ENCODE peak calls at places on chromosomes 12 and 14, in five cellular contexts. One of them, this sample, is unnamed.

GRCh38 chr12:75602111-75602510 is 90.7 kb upstream of the KRR1 start:
- DNase-seq in NCI-H1417: peak; percentile 89
- DNase-seq in stimulated activated CD4-positive, alpha-beta T cell treated with anti-CD3 and anti-CD28 coated beads, Interleukin-12 subunit alpha, Interleukin-12 subunit beta, amount 100 ng/mL, for 24 hours: no peak
- DNase-seq in hypothalamus: no peak
- DNase-seq in Calu3: no peak
- DNase-seq in this sample: no peak

GRCh38 chr12:111596985-111597730 is 2.0 kb downstream of the ATXN2 start:
- DNase-seq in stimulated activated CD4-positive, alpha-beta T cell treated with anti-CD3 and anti-CD28 coated beads, Interleukin-12 subunit alpha, Interleukin-12 subunit beta, amount 100 ng/mL, for 24 hours: no peak
- DNase-seq in hypothalamus: peak; percentile 31
- DNase-seq in NCI-H1417: peak; percentile 68
- DNase-seq in Calu3: peak; percentile 50
- DNase-seq in this sample: peak; percentile 90

GRCh38 chr14:56751471-56751870 is 58.8 kb downstream of the OTX2 start:
- DNase-seq in hypothalamus: no peak
- DNase-seq in Calu3: no peak
- DNase-seq in stimulated activated CD4-positive, alpha-beta T cell treated with anti-CD3 and anti-CD28 coated beads, Interleukin-12 subunit alpha, Interleukin-12 subunit beta, amount 100 ng/mL, for 24 hours: no peak
- DNase-seq in NCI-H1417: no peak
- DNase-seq in this sample: peak; percentile 7

GRCh38 chr14:97641827-97642226 is 844.6 kb downstream of the VRK1 start:
- DNase-seq in NCI-H1417: no peak
- DNase-seq in stimulated activated CD4-positive, alpha-beta T cell treated with anti-CD3 and anti-CD28 coated beads, Interleukin-12 subunit alpha, Interleukin-12 subunit beta, amount 100 ng/mL, for 24 hours: no peak
- DNase-seq in hypothalamus: no peak
- DNase-seq in Calu3: no peak
- DNase-seq in this sample: no peak

GRCh38 chr12:108306014-108306501 is 33.1 kb downstream of the CMKLR1 start:
- DNase-seq in Calu3: no peak
- DNase-seq in hypothalamus: no peak
- DNase-seq in stimulated activated CD4-positive, alpha-beta T cell treated with anti-CD3 and anti-CD28 coated beads, Interleukin-12 subunit alpha, Interleukin-12 subunit beta, amount 100 ng/mL, for 24 hours: no peak
- DNase-seq in NCI-H1417: no peak
- DNase-seq in this sample: no peak

GRCh38 chr12:12645485-12645884 is 33.8 kb downstream of the CREBL2 start:
- DNase-seq in hypothalamus: no peak
- DNase-seq in stimulated activated CD4-positive, alpha-beta T cell treated with anti-CD3 and anti-CD28 coated beads, Interleukin-12 subunit alpha, Interleukin-12 subunit beta, amount 100 ng/mL, for 24 hours: no peak
- DNase-seq in NCI-H1417: peak; percentile 7
- DNase-seq in Calu3: peak; percentile 27
- DNase-seq in this sample: peak; percentile 81

GRCh38 chr14:24051162-24051788 is 534 bp upstream of the CARMIL3 start:
- DNase-seq in Calu3: no peak
- DNase-seq in NCI-H1417: no peak
- DNase-seq in stimulated activated CD4-positive, alpha-beta T cell treated with anti-CD3 and anti-CD28 coated beads, Interleukin-12 subunit alpha, Interleukin-12 subunit beta, amount 100 ng/mL, for 24 hours: no peak
- DNase-seq in hypothalamus: no peak
- DNase-seq in this sample: peak; percentile 52

GRCh38 chr12:17528394-17528793 is 561.6 kb downstream of the RERGL start:
- DNase-seq in Calu3: no peak
- DNase-seq in hypothalamus: no peak
- DNase-seq in NCI-H1417: no peak
- DNase-seq in stimulated activated CD4-positive, alpha-beta T cell treated with anti-CD3 and anti-CD28 coated beads, Interleukin-12 subunit alpha, Interleukin-12 subunit beta, amount 100 ng/mL, for 24 hours: no peak
- DNase-seq in this sample: peak; percentile 37

GRCh38 chr14:58368951-58369350 is 26.8 kb upstream of the TOMM20L start:
- DNase-seq in Calu3: no peak
- DNase-seq in stimulated activated CD4-positive, alpha-beta T cell treated with anti-CD3 and anti-CD28 coated beads, Interleukin-12 subunit alpha, Interleukin-12 subunit beta, amount 100 ng/mL, for 24 hours: no peak
- DNase-seq in NCI-H1417: no peak
- DNase-seq in hypothalamus: no peak
- DNase-seq in this sample: no peak

GRCh38 chr12:101838628-101839323 is 8.0 kb upstream of the GNPTAB start:
- DNase-seq in hypothalamus: no peak
- DNase-seq in NCI-H1417: no peak
- DNase-seq in Calu3: no peak
- DNase-seq in stimulated activated CD4-positive, alpha-beta T cell treated with anti-CD3 and anti-CD28 coated beads, Interleukin-12 subunit alpha, Interleukin-12 subunit beta, amount 100 ng/mL, for 24 hours: no peak
- DNase-seq in this sample: no peak

GRCh38 chr14:68784298-68784910 is 8.5 kb downstream of the ZFP36L1 start:
- DNase-seq in Calu3: peak; percentile 90
- DNase-seq in hypothalamus: no peak
- DNase-seq in stimulated activated CD4-positive, alpha-beta T cell treated with anti-CD3 and anti-CD28 coated beads, Interleukin-12 subunit alpha, Interleukin-12 subunit beta, amount 100 ng/mL, for 24 hours: no peak
- DNase-seq in NCI-H1417: no peak
- DNase-seq in this sample: peak; percentile 97

GRCh38 chr14:50714452-50715073 is 46.5 kb upstream of the SAV1 start:
- DNase-seq in Calu3: peak; percentile 21
- DNase-seq in hypothalamus: peak; percentile 0
- DNase-seq in NCI-H1417: peak; percentile 17
- DNase-seq in stimulated activated CD4-positive, alpha-beta T cell treated with anti-CD3 and anti-CD28 coated beads, Interleukin-12 subunit alpha, Interleukin-12 subunit beta, amount 100 ng/mL, for 24 hours: no peak
- DNase-seq in this sample: peak; percentile 50

GRCh38 chr12:63021126-63021525 is 86.2 kb upstream of the PPM1H start:
- DNase-seq in Calu3: no peak
- DNase-seq in NCI-H1417: peak; percentile 10
- DNase-seq in stimulated activated CD4-positive, alpha-beta T cell treated with anti-CD3 and anti-CD28 coated beads, Interleukin-12 subunit alpha, Interleukin-12 subunit beta, amount 100 ng/mL, for 24 hours: no peak
- DNase-seq in hypothalamus: no peak
- DNase-seq in this sample: no peak

GRCh38 chr14:105314287-105315185 is at the start of gene PACS2:
- DNase-seq in NCI-H1417: peak; percentile 98
- DNase-seq in Calu3: peak; percentile 83
- DNase-seq in hypothalamus: peak; percentile 67
- DNase-seq in stimulated activated CD4-positive, alpha-beta T cell treated with anti-CD3 and anti-CD28 coated beads, Interleukin-12 subunit alpha, Interleukin-12 subunit beta, amount 100 ng/mL, for 24 hours: peak; percentile 48
- DNase-seq in this sample: peak; percentile 94

GRCh38 chr14:53539489-53540126 is 386.5 kb upstream of the DDHD1 start:
- DNase-seq in hypothalamus: peak; percentile 78
- DNase-seq in stimulated activated CD4-positive, alpha-beta T cell treated with anti-CD3 and anti-CD28 coated beads, Interleukin-12 subunit alpha, Interleukin-12 subunit beta, amount 100 ng/mL, for 24 hours: peak; percentile 1
- DNase-seq in Calu3: peak; percentile 82
- DNase-seq in NCI-H1417: peak; percentile 88
- DNase-seq in this sample: peak; percentile 82

GRCh38 chr14:61260939-61261776 is 20.0 kb downstream of the TMEM30B start:
- DNase-seq in stimulated activated CD4-positive, alpha-beta T cell treated with anti-CD3 and anti-CD28 coated beads, Interleukin-12 subunit alpha, Interleukin-12 subunit beta, amount 100 ng/mL, for 24 hours: no peak
- DNase-seq in NCI-H1417: peak; percentile 57
- DNase-seq in hypothalamus: no peak
- DNase-seq in Calu3: peak; percentile 58
- DNase-seq in this sample: peak; percentile 79

GRCh38 chr12:8911606-8912268 is 2.6 kb upstream of the PHC1 start:
- DNase-seq in hypothalamus: no peak
- DNase-seq in Calu3: no peak
- DNase-seq in NCI-H1417: no peak
- DNase-seq in stimulated activated CD4-positive, alpha-beta T cell treated with anti-CD3 and anti-CD28 coated beads, Interleukin-12 subunit alpha, Interleukin-12 subunit beta, amount 100 ng/mL, for 24 hours: no peak
- DNase-seq in this sample: no peak

GRCh38 chr12:43362910-43363694 is 188.9 kb downstream of the ADAMTS20 start:
- DNase-seq in hypothalamus: no peak
- DNase-seq in NCI-H1417: no peak
- DNase-seq in Calu3: peak; percentile 6
- DNase-seq in stimulated activated CD4-positive, alpha-beta T cell treated with anti-CD3 and anti-CD28 coated beads, Interleukin-12 subunit alpha, Interleukin-12 subunit beta, amount 100 ng/mL, for 24 hours: no peak
- DNase-seq in this sample: peak; percentile 70

GRCh38 chr12:100472325-100472724 is 1.3 kb upstream of the NR1H4 start:
- DNase-seq in hypothalamus: no peak
- DNase-seq in NCI-H1417: no peak
- DNase-seq in Calu3: no peak
- DNase-seq in stimulated activated CD4-positive, alpha-beta T cell treated with anti-CD3 and anti-CD28 coated beads, Interleukin-12 subunit alpha, Interleukin-12 subunit beta, amount 100 ng/mL, for 24 hours: no peak
- DNase-seq in this sample: no peak

GRCh38 chr14:91186515-91187066 is 57.9 kb downstream of the GPR68 start:
- DNase-seq in stimulated activated CD4-positive, alpha-beta T cell treated with anti-CD3 and anti-CD28 coated beads, Interleukin-12 subunit alpha, Interleukin-12 subunit beta, amount 100 ng/mL, for 24 hours: no peak
- DNase-seq in Calu3: no peak
- DNase-seq in hypothalamus: no peak
- DNase-seq in NCI-H1417: no peak
- DNase-seq in this sample: no peak

GRCh38 chr12:116427200-116427932 is 131.8 kb upstream of the MAP1LC3B2 start:
- DNase-seq in NCI-H1417: no peak
- DNase-seq in stimulated activated CD4-positive, alpha-beta T cell treated with anti-CD3 and anti-CD28 coated beads, Interleukin-12 subunit alpha, Interleukin-12 subunit beta, amount 100 ng/mL, for 24 hours: no peak
- DNase-seq in Calu3: peak; percentile 18
- DNase-seq in hypothalamus: no peak
- DNase-seq in this sample: no peak

GRCh38 chr14:75126121-75126544 is 715 bp downstream of the NEK9 start:
- DNase-seq in stimulated activated CD4-positive, alpha-beta T cell treated with anti-CD3 and anti-CD28 coated beads, Interleukin-12 subunit alpha, Interleukin-12 subunit beta, amount 100 ng/mL, for 24 hours: no peak
- DNase-seq in NCI-H1417: no peak
- DNase-seq in Calu3: no peak
- DNase-seq in hypothalamus: no peak
- DNase-seq in this sample: no peak

GRCh38 chr14:52272375-52272774 is 4.9 kb downstream of the PTGDR start:
- DNase-seq in hypothalamus: no peak
- DNase-seq in stimulated activated CD4-positive, alpha-beta T cell treated with anti-CD3 and anti-CD28 coated beads, Interleukin-12 subunit alpha, Interleukin-12 subunit beta, amount 100 ng/mL, for 24 hours: no peak
- DNase-seq in Calu3: peak; percentile 16
- DNase-seq in NCI-H1417: no peak
- DNase-seq in this sample: peak; percentile 61

GRCh38 chr12:102564026-102564425 is 83.7 kb upstream of the IGF1 start:
- DNase-seq in stimulated activated CD4-positive, alpha-beta T cell treated with anti-CD3 and anti-CD28 coated beads, Interleukin-12 subunit alpha, Interleukin-12 subunit beta, amount 100 ng/mL, for 24 hours: no peak
- DNase-seq in hypothalamus: no peak
- DNase-seq in Calu3: peak; percentile 67
- DNase-seq in NCI-H1417: no peak
- DNase-seq in this sample: peak; percentile 70

GRCh38 chr14:59275668-59276067 is 87.2 kb downstream of the DAAM1 start:
- DNase-seq in stimulated activated CD4-positive, alpha-beta T cell treated with anti-CD3 and anti-CD28 coated beads, Interleukin-12 subunit alpha, Interleukin-12 subunit beta, amount 100 ng/mL, for 24 hours: no peak
- DNase-seq in NCI-H1417: no peak
- DNase-seq in hypothalamus: no peak
- DNase-seq in Calu3: no peak
- DNase-seq in this sample: peak; percentile 58

GRCh38 chr14:79395061-79395460 is 816.2 kb downstream of the DIO2 start:
- DNase-seq in stimulated activated CD4-positive, alpha-beta T cell treated with anti-CD3 and anti-CD28 coated beads, Interleukin-12 subunit alpha, Interleukin-12 subunit beta, amount 100 ng/mL, for 24 hours: no peak
- DNase-seq in NCI-H1417: no peak
- DNase-seq in Calu3: no peak
- DNase-seq in hypothalamus: no peak
- DNase-seq in this sample: no peak

GRCh38 chr14:75418779-75419768 is 8.7 kb upstream of the JDP2 start:
- DNase-seq in NCI-H1417: peak; percentile 59
- DNase-seq in hypothalamus: no peak
- DNase-seq in Calu3: peak; percentile 13
- DNase-seq in stimulated activated CD4-positive, alpha-beta T cell treated with anti-CD3 and anti-CD28 coated beads, Interleukin-12 subunit alpha, Interleukin-12 subunit beta, amount 100 ng/mL, for 24 hours: peak; percentile 28
- DNase-seq in this sample: no peak

GRCh38 chr12:57593187-57593586 is 2.2 kb downstream of the PIP4K2C start:
- DNase-seq in stimulated activated CD4-positive, alpha-beta T cell treated with anti-CD3 and anti-CD28 coated beads, Interleukin-12 subunit alpha, Interleukin-12 subunit beta, amount 100 ng/mL, for 24 hours: no peak
- DNase-seq in hypothalamus: no peak
- DNase-seq in Calu3: no peak
- DNase-seq in NCI-H1417: no peak
- DNase-seq in this sample: no peak

GRCh38 chr12:52434096-52434733 is at the start of gene KRT75:
- DNase-seq in Calu3: no peak
- DNase-seq in hypothalamus: no peak
- DNase-seq in NCI-H1417: peak; percentile 14
- DNase-seq in stimulated activated CD4-positive, alpha-beta T cell treated with anti-CD3 and anti-CD28 coated beads, Interleukin-12 subunit alpha, Interleukin-12 subunit beta, amount 100 ng/mL, for 24 hours: no peak
- DNase-seq in this sample: no peak

GRCh38 chr12:57090924-57091632 is 2.2 kb downstream of the NAB2 start:
- DNase-seq in NCI-H1417: no peak
- DNase-seq in Calu3: no peak
- DNase-seq in stimulated activated CD4-positive, alpha-beta T cell treated with anti-CD3 and anti-CD28 coated beads, Interleukin-12 subunit alpha, Interleukin-12 subunit beta, amount 100 ng/mL, for 24 hours: no peak
- DNase-seq in hypothalamus: peak; percentile 53
- DNase-seq in this sample: no peak

GRCh38 chr12:130617219-130617618 is 98.9 kb downstream of the RIMBP2 start:
- DNase-seq in hypothalamus: no peak
- DNase-seq in NCI-H1417: no peak
- DNase-seq in Calu3: no peak
- DNase-seq in stimulated activated CD4-positive, alpha-beta T cell treated with anti-CD3 and anti-CD28 coated beads, Interleukin-12 subunit alpha, Interleukin-12 subunit beta, amount 100 ng/mL, for 24 hours: no peak
- DNase-seq in this sample: peak; percentile 41

GRCh38 chr12:6639151-6639773 is 3.5 kb upstream of the LPAR5 start:
- DNase-seq in stimulated activated CD4-positive, alpha-beta T cell treated with anti-CD3 and anti-CD28 coated beads, Interleukin-12 subunit alpha, Interleukin-12 subunit beta, amount 100 ng/mL, for 24 hours: no peak
- DNase-seq in hypothalamus: no peak
- DNase-seq in Calu3: no peak
- DNase-seq in NCI-H1417: no peak
- DNase-seq in this sample: no peak

GRCh38 chr14:51481643-51482042 is 170.1 kb upstream of the FRMD6 start:
- DNase-seq in hypothalamus: no peak
- DNase-seq in NCI-H1417: no peak
- DNase-seq in Calu3: no peak
- DNase-seq in stimulated activated CD4-positive, alpha-beta T cell treated with anti-CD3 and anti-CD28 coated beads, Interleukin-12 subunit alpha, Interleukin-12 subunit beta, amount 100 ng/mL, for 24 hours: no peak
- DNase-seq in this sample: no peak

GRCh38 chr12:117098361-117099217 is 627 bp downstream of the TESC start:
- DNase-seq in stimulated activated CD4-positive, alpha-beta T cell treated with anti-CD3 and anti-CD28 coated beads, Interleukin-12 subunit alpha, Interleukin-12 subunit beta, amount 100 ng/mL, for 24 hours: no peak
- DNase-seq in Calu3: no peak
- DNase-seq in hypothalamus: no peak
- DNase-seq in NCI-H1417: peak; percentile 51
- DNase-seq in this sample: peak; percentile 77

GRCh38 chr12:89140580-89141236 is 211.6 kb downstream of the DUSP6 start:
- DNase-seq in Calu3: no peak
- DNase-seq in hypothalamus: no peak
- DNase-seq in stimulated activated CD4-positive, alpha-beta T cell treated with anti-CD3 and anti-CD28 coated beads, Interleukin-12 subunit alpha, Interleukin-12 subunit beta, amount 100 ng/mL, for 24 hours: no peak
- DNase-seq in NCI-H1417: no peak
- DNase-seq in this sample: peak; percentile 10

GRCh38 chr12:115037830-115038229 is 353.9 kb upstream of the TBX3 start:
- DNase-seq in hypothalamus: no peak
- DNase-seq in NCI-H1417: no peak
- DNase-seq in Calu3: no peak
- DNase-seq in stimulated activated CD4-positive, alpha-beta T cell treated with anti-CD3 and anti-CD28 coated beads, Interleukin-12 subunit alpha, Interleukin-12 subunit beta, amount 100 ng/mL, for 24 hours: no peak
- DNase-seq in this sample: no peak

GRCh38 chr14:105711841-105712460 is 185.6 kb downstream of the TMEM121 start:
- DNase-seq in NCI-H1417: no peak
- DNase-seq in Calu3: no peak
- DNase-seq in stimulated activated CD4-positive, alpha-beta T cell treated with anti-CD3 and anti-CD28 coated beads, Interleukin-12 subunit alpha, Interleukin-12 subunit beta, amount 100 ng/mL, for 24 hours: no peak
- DNase-seq in hypothalamus: no peak
- DNase-seq in this sample: no peak

GRCh38 chr14:66746316-66747006 is 238.5 kb downstream of the GPHN start:
- DNase-seq in Calu3: peak; percentile 58
- DNase-seq in NCI-H1417: peak; percentile 16
- DNase-seq in hypothalamus: no peak
- DNase-seq in stimulated activated CD4-positive, alpha-beta T cell treated with anti-CD3 and anti-CD28 coated beads, Interleukin-12 subunit alpha, Interleukin-12 subunit beta, amount 100 ng/mL, for 24 hours: no peak
- DNase-seq in this sample: peak; percentile 51

This sample was measured in DMS53.